ENCODE peak calls at places on chromosomes 1 and 21, in five cellular contexts. B, T, X, K and R are unnamed samples.

GRCh38 chr1:174769961-174770549 is 229.7 kb upstream of the CACYBP start:
- DNase-seq in B (no peak), X (peak; percentile 23), K (no peak), T (no peak), R (peak; percentile 78)

GRCh38 chr21:27586986-27587385 is 620.1 kb upstream of the ADAMTS5 start:
- DNase-seq in T (no peak), X (no peak), B (no peak), K (no peak), R (no peak)

GRCh38 chr1:58883037-58883887 is 99.4 kb upstream of the JUN start:
- DNase-seq in B (peak; percentile 74), K (peak; percentile 61), X (no peak), T (peak; percentile 67), R (peak; percentile 100)

GRCh38 chr1:64163972-64164371 is 39.5 kb upstream of the UBE2U start:
- DNase-seq in X (no peak), B (no peak), K (no peak), T (no peak), R (peak; percentile 67)

GRCh38 chr1:235588916-235589515 is 60.6 kb downstream of the GNG4 start:
- DNase-seq in B (peak; percentile 31), T (no peak), K (no peak), X (no peak), R (peak; percentile 77)

GRCh38 chr1:174217787-174218574 is 58.7 kb downstream of the RABGAP1L start:
- DNase-seq in T (no peak), K (no peak), B (no peak), X (no peak), R (peak; percentile 62)

GRCh38 chr21:17451364-17451869 is 61.4 kb upstream of the CXADR start:
- DNase-seq in B (no peak), K (no peak), X (no peak), T (no peak), R (peak; percentile 83)

GRCh38 chr1:172089768-172090510 is 248.6 kb downstream of the DNM3 start:
- DNase-seq in X (peak; percentile 58), T (peak; percentile 69), B (peak; percentile 81), K (peak; percentile 40), R (peak; percentile 73)

GRCh38 chr1:229693124-229693523 is 67.1 kb downstream of the URB2 start:
- DNase-seq in B (no peak), K (no peak), X (no peak), T (no peak), R (no peak)

GRCh38 chr1:200337410-200337809 is 72.4 kb downstream of the ZNF281 start:
- DNase-seq in T (no peak), B (no peak), K (no peak), X (no peak), R (no peak)

GRCh38 chr1:15028117-15028516 is 125.4 kb upstream of the TMEM51 start:
- DNase-seq in X (no peak), T (no peak), B (no peak), K (peak; percentile 39), R (peak; percentile 20)

GRCh38 chr1:58932820-58933598 is 149.2 kb upstream of the JUN start:
- DNase-seq in T (peak; percentile 76), K (no peak), B (peak; percentile 89), X (no peak), R (peak; percentile 82)

GRCh38 chr1:14602131-14602530 is 3.6 kb downstream of the KAZN start:
- DNase-seq in K (peak; percentile 25), X (no peak), B (no peak), T (peak; percentile 45), R (peak; percentile 16)

GRCh38 chr1:150688786-150689185 is 8.2 kb downstream of the GOLPH3L start:
- DNase-seq in K (no peak), B (no peak), T (no peak), X (no peak), R (peak; percentile 7)

GRCh38 chr21:30839304-30839703 is 9.7 kb upstream of the KRTAP7-1 start:
- DNase-seq in X (peak; percentile 36), K (no peak), B (no peak), T (peak; percentile 24), R (peak; percentile 0)

GRCh38 chr1:14852301-14852700 is 253.8 kb downstream of the KAZN start:
- DNase-seq in K (no peak), T (peak; percentile 98), X (no peak), B (no peak), R (no peak)

GRCh38 chr1:59707216-59707615 is 107.5 kb upstream of the HOOK1 start:
- DNase-seq in X (no peak), K (peak; percentile 39), B (no peak), T (no peak), R (peak; percentile 96)

GRCh38 chr1:8817413-8818324 is at the start of gene RERE:
- DNase-seq in X (peak; percentile 90), B (peak; percentile 96), K (peak; percentile 94), T (peak; percentile 96), R (peak; percentile 94)

GRCh38 chr1:205921559-205921887 is 21.7 kb downstream of the SLC26A9 start:
- DNase-seq in T (no peak), B (no peak), K (no peak), X (no peak), R (no peak)

GRCh38 chr1:205918955-205919746 is 24.1 kb downstream of the SLC26A9 start:
- DNase-seq in T (peak; percentile 88), X (peak; percentile 75), K (peak; percentile 84), B (no peak), R (peak; percentile 92)

GRCh38 chr1:205920861-205921558 is 22.2 kb downstream of the SLC26A9 start:
- DNase-seq in T (no peak), X (no peak), K (no peak), B (no peak), R (no peak)

GRCh38 chr1:205922314-205922713 is 20.9 kb downstream of the SLC26A9 start:
- DNase-seq in T (no peak), X (no peak), B (no peak), K (no peak), R (no peak)

DNA sequence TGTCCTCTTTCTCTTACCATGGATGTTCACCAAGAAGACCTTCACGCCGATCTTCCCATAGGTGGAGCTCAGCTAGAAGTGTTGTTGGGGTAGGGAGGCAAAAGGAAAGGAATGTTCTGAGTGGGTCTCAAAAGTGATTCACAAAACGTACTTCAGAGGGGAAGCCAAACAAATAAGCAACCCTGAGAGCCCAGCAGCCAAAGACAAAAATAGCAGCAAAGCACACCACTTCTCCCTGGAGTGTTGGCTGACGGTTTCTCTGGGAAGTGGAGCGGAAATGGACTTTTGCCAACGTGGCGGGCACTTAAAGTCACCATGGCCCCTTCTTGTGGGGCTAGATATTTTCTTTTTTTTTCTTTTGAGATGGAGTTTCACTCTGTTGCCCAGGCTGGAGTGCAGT is 23.1 kb downstream of the SLC26A9 start:
- DNase-seq in K (peak; percentile 61), T (no peak), X (no peak), B (peak; percentile 90), R (peak; percentile 55)
- TF ChIP-seq CTCF in K (no peak), T (no peak), X (no peak), B (no peak), R (no peak)

GRCh38 chr1:77179632-77180031 is 39.6 kb downstream of the PIGK start:
- DNase-seq in X (no peak), T (no peak), K (no peak), B (no peak), R (no peak)

GRCh38 chr1:77182083-77182482 is 37.1 kb downstream of the PIGK start:
- DNase-seq in T (no peak), X (no peak), B (no peak), K (no peak), R (no peak)
- H3K4me3 ChIP-seq in T (no peak overlapping the region), X (no peak overlapping the region), B (no peak overlapping the region), K (no peak overlapping the region), R (no peak overlapping the region)

GRCh38 chr1:161905269-161905884 is 118.3 kb downstream of the OLFML2B start:
- DNase-seq in B (no peak), X (peak; percentile 33), K (no peak), T (peak; percentile 26), R (peak; percentile 49)
- TF ChIP-seq CTCF in B (peak; percentile 53), X (peak; percentile 71), K (peak; percentile 45), T (peak; percentile 31), R (peak; percentile 49)

DNA sequence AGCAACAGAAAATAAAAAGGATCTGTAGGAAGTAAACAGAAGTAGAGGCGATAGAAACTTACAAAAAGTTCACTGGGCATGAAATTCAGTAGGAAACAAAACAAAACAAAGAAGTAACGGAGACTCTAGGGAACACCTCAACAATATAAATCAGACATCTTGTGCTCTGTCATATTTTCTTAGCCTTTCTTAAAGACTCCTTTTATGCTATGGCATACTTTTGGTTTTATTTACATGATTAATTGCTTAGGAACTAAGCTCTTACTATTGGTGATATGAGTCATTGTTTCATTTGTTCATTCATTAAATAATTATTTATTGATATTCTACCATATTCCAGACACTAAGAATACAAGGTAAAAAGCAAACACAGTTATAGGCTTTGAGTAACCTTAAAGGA is 126.6 kb downstream of the KCNT2 start:
- DNase-seq in B (no peak), X (no peak), K (no peak), T (no peak), R (no peak)
- H3K4me3 ChIP-seq in B (no peak overlapping the region), X (no peak overlapping the region), K (no peak overlapping the region), T (no peak overlapping the region), R (no peak overlapping the region)

GRCh38 chr1:118185083-118185899 is at the start of gene SPAG17:
- DNase-seq in T (peak; percentile 84), K (peak; percentile 60), X (peak; percentile 69), B (peak; percentile 77), R (peak; percentile 61)
- TF ChIP-seq CTCF in T (no peak), K (peak; percentile 7), X (peak; percentile 49), B (no peak), R (peak; percentile 35)

GRCh38 chr21:29121759-29122158 is 8.7 kb upstream of the MAP3K7CL start:
- DNase-seq in X (no peak), T (no peak), K (no peak), B (no peak), R (no peak)
- H3K4me3 ChIP-seq in X (no peak overlapping the region), T (no peak overlapping the region), K (no peak overlapping the region), B (no peak overlapping the region), R (no peak overlapping the region)